ENCODE peak calls at places on chromosomes 4 and X, in six cellular contexts. One of them, this sample, is unnamed.
A peak's percentile ranks its signal among the peaks of the same experiment; 100 is the strongest.

GRCh38 chr4:112213091-112213490 is 18.5 kb upstream of the AP1AR start:
- DNase-seq in germinal center: no peak
- DNase-seq in effector memory CD8-positive, alpha-beta T cell: no peak
- DNase-seq in HuH-7.5: no peak
- DNase-seq in lower leg skin: no peak
- DNase-seq in cardiac septum: no peak
- DNase-seq in this sample: no peak

GRCh38 chr4:124144302-124144701 is 568.2 kb downstream of the ANKRD50 start:
- DNase-seq in germinal center: no peak
- DNase-seq in effector memory CD8-positive, alpha-beta T cell: no peak
- DNase-seq in HuH-7.5: no peak
- DNase-seq in lower leg skin: no peak
- DNase-seq in cardiac septum: no peak
- DNase-seq in this sample: no peak

GRCh38 chr4:7392438-7393374 is 42.0 kb downstream of the PSAPL1 start:
- DNase-seq in germinal center: no peak
- DNase-seq in effector memory CD8-positive, alpha-beta T cell: no peak
- DNase-seq in HuH-7.5: no peak
- DNase-seq in lower leg skin: no peak
- DNase-seq in cardiac septum: peak; percentile 38
- DNase-seq in this sample: peak; percentile 53

GRCh38 chr4:120056249-120056648 is 10.4 kb downstream of the MAD2L1 start:
- DNase-seq in germinal center: peak; percentile 10
- DNase-seq in effector memory CD8-positive, alpha-beta T cell: no peak
- DNase-seq in HuH-7.5: no peak
- DNase-seq in lower leg skin: no peak
- DNase-seq in cardiac septum: no peak
- DNase-seq in this sample: no peak

GRCh38 chrX:24782011-24782410 is 88.3 kb downstream of the POLA1 start:
- DNase-seq in germinal center: no peak
- DNase-seq in effector memory CD8-positive, alpha-beta T cell: no peak
- DNase-seq in HuH-7.5: no peak
- DNase-seq in lower leg skin: no peak
- DNase-seq in cardiac septum: no peak
- DNase-seq in this sample: no peak

GRCh38 chr4:77931452-77932135 is 69.0 kb downstream of the MRPL1 start:
- DNase-seq in germinal center: no peak
- DNase-seq in effector memory CD8-positive, alpha-beta T cell: no peak
- DNase-seq in HuH-7.5: no peak
- DNase-seq in lower leg skin: no peak
- DNase-seq in cardiac septum: no peak
- DNase-seq in this sample: no peak

GRCh38 chr4:26859762-26860156 is 882 bp upstream of the STIM2 start:
- DNase-seq in germinal center: no peak
- DNase-seq in effector memory CD8-positive, alpha-beta T cell: no peak
- DNase-seq in HuH-7.5: no peak
- DNase-seq in lower leg skin: no peak
- DNase-seq in cardiac septum: no peak
- DNase-seq in this sample: no peak

GRCh38 chr4:75634951-75635350 is 4.6 kb upstream of the CDKL2 start:
- DNase-seq in germinal center: no peak
- DNase-seq in effector memory CD8-positive, alpha-beta T cell: no peak
- DNase-seq in HuH-7.5: no peak
- DNase-seq in lower leg skin: no peak
- DNase-seq in cardiac septum: no peak
- DNase-seq in this sample: no peak

GRCh38 chrX:151688695-151689094 is 6.6 kb upstream of the PRRG3 start:
- DNase-seq in germinal center: no peak
- DNase-seq in effector memory CD8-positive, alpha-beta T cell: no peak
- DNase-seq in HuH-7.5: no peak
- DNase-seq in lower leg skin: no peak
- DNase-seq in cardiac septum: peak; percentile 17
- DNase-seq in this sample: no peak

GRCh38 chr4:139469869-139470268 is 15.9 kb downstream of the RAB33B start:
- DNase-seq in germinal center: no peak
- DNase-seq in effector memory CD8-positive, alpha-beta T cell: no peak
- DNase-seq in HuH-7.5: no peak
- DNase-seq in lower leg skin: no peak
- DNase-seq in cardiac septum: no peak
- DNase-seq in this sample: no peak

GRCh38 chrX:150570512-150570911 is 2.1 kb downstream of the MTM1 start:
- DNase-seq in germinal center: no peak
- DNase-seq in effector memory CD8-positive, alpha-beta T cell: no peak
- DNase-seq in HuH-7.5: peak; percentile 31
- DNase-seq in lower leg skin: no peak
- DNase-seq in cardiac septum: no peak
- DNase-seq in this sample: no peak

GRCh38 chrX:1449581-1450149 is 3.0 kb downstream of the ASMTL start:
- DNase-seq in germinal center: no peak
- DNase-seq in effector memory CD8-positive, alpha-beta T cell: peak; percentile 1
- DNase-seq in HuH-7.5: no peak
- DNase-seq in lower leg skin: no peak
- DNase-seq in cardiac septum: no peak
- DNase-seq in this sample: no peak

GRCh38 chrX:71953946-71954345 is 43.3 kb downstream of the NHSL2 start:
- DNase-seq in germinal center: no peak
- DNase-seq in effector memory CD8-positive, alpha-beta T cell: no peak
- DNase-seq in HuH-7.5: no peak
- DNase-seq in lower leg skin: no peak
- DNase-seq in cardiac septum: no peak
- DNase-seq in this sample: no peak

GRCh38 chrX:142804085-142804484 is 221.6 kb upstream of the SPANXN4 start:
- DNase-seq in germinal center: no peak
- DNase-seq in effector memory CD8-positive, alpha-beta T cell: no peak
- DNase-seq in HuH-7.5: no peak
- DNase-seq in lower leg skin: no peak
- DNase-seq in cardiac septum: no peak
- DNase-seq in this sample: no peak

GRCh38 chrX:134435894-134436293 is 24.1 kb upstream of the HPRT1 start:
- DNase-seq in germinal center: no peak
- DNase-seq in effector memory CD8-positive, alpha-beta T cell: no peak
- DNase-seq in HuH-7.5: no peak
- DNase-seq in lower leg skin: no peak
- DNase-seq in cardiac septum: no peak
- DNase-seq in this sample: no peak

GRCh38 chrX:148024425-148025148 is 43.5 kb downstream of the FMR1NB start:
- DNase-seq in germinal center: peak; percentile 9
- DNase-seq in effector memory CD8-positive, alpha-beta T cell: no peak
- DNase-seq in HuH-7.5: no peak
- DNase-seq in lower leg skin: no peak
- DNase-seq in cardiac septum: no peak
- DNase-seq in this sample: no peak

GRCh38 chr4:103786014-103786413 is 66.2 kb upstream of the TACR3 start:
- DNase-seq in germinal center: peak; percentile 2
- DNase-seq in effector memory CD8-positive, alpha-beta T cell: no peak
- DNase-seq in HuH-7.5: peak; percentile 16
- DNase-seq in lower leg skin: no peak
- DNase-seq in cardiac septum: no peak
- DNase-seq in this sample: no peak

GRCh38 chr4:78059524-78059889 is 2.4 kb downstream of the FRAS1 start:
- DNase-seq in germinal center: peak; percentile 46
- DNase-seq in effector memory CD8-positive, alpha-beta T cell: no peak
- DNase-seq in HuH-7.5: peak; percentile 71
- DNase-seq in lower leg skin: peak; percentile 67
- DNase-seq in cardiac septum: no peak
- DNase-seq in this sample: no peak

GRCh38 chr4:7857238-7857701 is 82.4 kb downstream of the AFAP1 start:
- DNase-seq in germinal center: no peak
- DNase-seq in effector memory CD8-positive, alpha-beta T cell: no peak
- DNase-seq in HuH-7.5: no peak
- DNase-seq in lower leg skin: no peak
- DNase-seq in cardiac septum: no peak
- DNase-seq in this sample: no peak

GRCh38 chr4:86556791-86557415 is 37.2 kb upstream of the PTPN13 start:
- DNase-seq in germinal center: no peak
- DNase-seq in effector memory CD8-positive, alpha-beta T cell: no peak
- DNase-seq in HuH-7.5: no peak
- DNase-seq in lower leg skin: no peak
- DNase-seq in cardiac septum: no peak
- DNase-seq in this sample: no peak

This sample was measured in ascending aorta.